ENCODE peak calls at places on chromosome 22, in nine cellular contexts. H, Y, P, N, C, S, R, X and L are unnamed samples.
A peak's percentile ranks its signal among the peaks of the same experiment; 100 is the strongest.

GRCh38 chr22:49688516-49689254 is 139.0 kb downstream of the BRD1 start:
- DNase-seq in H (no peak), C (no peak), S (no peak), P (peak; percentile 58), R (no peak), Y (no peak), N (no peak), X (no peak), L (no peak)

GRCh38 chr22:47173535-47174021 is 411.1 kb downstream of the TBC1D22A start:
- DNase-seq in S (no peak), N (peak; percentile 29), H (peak; percentile 5), C (no peak), Y (no peak), R (no peak), X (no peak), P (peak; percentile 63), L (no peak)

GRCh38 chr22:31350410-31350863 is 4.3 kb upstream of the PATZ1 start:
- DNase-seq in C (no peak), N (no peak), Y (no peak), X (no peak), S (peak; percentile 31), R (peak; percentile 57), P (no peak), H (no peak), L (peak; percentile 46)

GRCh38 chr22:29079218-29079901 is 6.5 kb downstream of the KREMEN1 start:
- DNase-seq in N (no peak), Y (no peak), P (no peak), R (peak; percentile 57), H (no peak), S (no peak), X (peak; percentile 37), C (no peak), L (peak; percentile 27)

GRCh38 chr22:41171996-41172395 is 33.1 kb upstream of the L3MBTL2 start:
- DNase-seq in Y (no peak), R (no peak), H (no peak), C (no peak), X (no peak), N (no peak), S (no peak), P (no peak), L (no peak)

GRCh38 chr22:28976588-28976987 is 85.0 kb downstream of the C22orf31 start:
- DNase-seq in Y (peak; percentile 42), X (peak; percentile 80), C (peak; percentile 36), P (no peak), N (no peak), R (no peak), S (peak; percentile 74), H (no peak), L (peak; percentile 58)

GRCh38 chr22:40026641-40027040 is 31.9 kb downstream of the FAM83F start:
- DNase-seq in R (no peak), H (no peak), S (no peak), N (no peak), P (no peak), C (no peak), Y (no peak), X (no peak), L (no peak)

GRCh38 chr22:40183029-40183581 is 5.4 kb downstream of the TNRC6B start:
- DNase-seq in C (no peak), X (peak; percentile 90), S (peak; percentile 89), N (no peak), P (no peak), R (no peak), Y (peak; percentile 70), H (no peak), L (peak; percentile 28)

GRCh38 chr22:17120711-17121234 is 387 bp downstream of the TMEM121B start:
- DNase-seq in P (no peak), X (no peak), S (no peak), H (no peak), R (peak; percentile 31), Y (no peak), N (peak; percentile 64), C (no peak), L (no peak)

GRCh38 chr22:32331918-32332725 is 25.5 kb upstream of the RFPL3 start:
- DNase-seq in Y (no peak), C (no peak), S (no peak), R (no peak), N (no peak), P (peak; percentile 65), X (no peak), H (no peak), L (no peak)

DNA sequence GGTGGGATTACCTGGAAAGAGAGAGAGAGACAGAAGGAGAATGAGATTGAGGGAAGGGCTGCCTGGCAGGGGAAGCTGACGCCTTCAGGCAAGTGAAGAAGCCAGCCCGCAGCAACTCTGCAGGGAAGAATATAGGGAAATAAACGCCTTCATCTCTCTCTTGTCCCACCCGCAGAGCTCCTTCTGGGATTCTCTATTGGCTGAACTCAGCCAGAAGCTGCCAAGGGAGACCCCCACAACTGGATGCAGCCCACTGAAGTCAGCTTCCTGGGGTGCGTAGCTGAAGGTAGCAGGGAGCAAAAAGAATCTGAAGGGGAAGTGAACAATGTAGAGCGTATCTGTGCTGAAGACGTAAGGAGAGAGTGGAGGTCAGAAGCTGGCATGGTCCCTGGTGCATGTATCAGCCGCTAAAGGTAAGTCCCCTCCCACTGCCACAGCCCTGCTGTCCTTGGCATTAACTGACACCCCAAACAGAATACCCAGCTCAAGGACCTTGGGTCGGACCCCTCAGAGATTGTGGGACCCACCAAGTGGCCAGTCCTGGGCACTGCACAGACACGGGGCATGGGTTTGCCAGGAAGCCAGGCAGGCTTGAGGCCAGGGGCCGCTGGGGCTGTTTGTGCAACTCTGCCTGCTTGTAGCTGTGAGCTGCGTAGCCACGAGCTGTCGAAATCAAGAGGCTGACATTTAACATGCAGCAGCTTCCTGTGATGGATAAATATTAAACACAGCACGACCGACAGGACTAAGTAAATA is 469.9 kb downstream of the MN1 start:
- DNase-seq in R (peak; percentile 45), Y (no peak), N (no peak), P (peak; percentile 67), H (no peak), X (peak; percentile 46), S (peak; percentile 84), C (no peak), L (peak; percentile 39)
- TF ChIP-seq CTCF in R (peak; percentile 43), Y (peak; percentile 59), N (peak; percentile 53), P (peak; percentile 68), H (no peak), X (peak; percentile 43), S (peak; percentile 69), C (peak; percentile 54), L (no peak)

GRCh38 chr22:20758688-20759087 is 15.2 kb upstream of the SERPIND1 start:
- DNase-seq in S (no peak), H (no peak), P (no peak), C (no peak), N (no peak), X (no peak), Y (no peak), R (no peak), L (peak; percentile 14)
- TF ChIP-seq CTCF in S (peak; percentile 3), H (no peak), P (no peak), C (no peak), N (no peak), X (no peak), Y (peak; percentile 20), R (no peak), L (no peak)

GRCh38 chr22:35024364-35024692 is 41.6 kb upstream of the ISX start:
- DNase-seq in N (no peak), S (no peak), X (no peak), Y (no peak), H (no peak), P (no peak), C (no peak), R (no peak), L (no peak)
- TF ChIP-seq CTCF in N (no peak), S (no peak), X (no peak), Y (peak; percentile 45), H (no peak), P (peak; percentile 35), C (no peak), R (peak; percentile 0), L (no peak)

GRCh38 chr22:19494001-19494560 is 14.4 kb downstream of the CDC45 start:
- DNase-seq in C (no peak), H (no peak), X (no peak), P (no peak), S (no peak), Y (no peak), R (no peak), N (no peak), L (no peak)

GRCh38 chr22:19492504-19493174 is 12.9 kb downstream of the CDC45 start:
- DNase-seq in Y (no peak), R (no peak), X (no peak), S (no peak), C (no peak), P (no peak), H (no peak), N (no peak), L (no peak)

GRCh38 chr22:19488285-19488684 is 8.6 kb downstream of the CDC45 start:
- DNase-seq in N (no peak), X (no peak), H (no peak), S (no peak), R (no peak), Y (no peak), C (no peak), P (no peak), L (no peak)

GRCh38 chr22:19488884-19489843 is 9.4 kb downstream of the CDC45 start:
- DNase-seq in X (peak; percentile 54), S (peak; percentile 47), C (no peak), P (no peak), H (no peak), R (no peak), N (no peak), Y (no peak), L (peak; percentile 28)

GRCh38 chr22:19490628-19491230 is 11.0 kb downstream of the CDC45 start:
- DNase-seq in P (no peak), Y (no peak), N (no peak), S (no peak), X (no peak), H (no peak), R (no peak), C (no peak), L (no peak)
- TF ChIP-seq CTCF in P (no peak), Y (no peak), N (no peak), S (no peak), X (no peak), H (no peak), R (no peak), C (no peak), L (no peak)

GRCh38 chr22:38971202-38971601 is 10.9 kb upstream of the APOBEC3B start:
- DNase-seq in P (no peak), X (no peak), R (no peak), S (no peak), N (no peak), Y (no peak), H (no peak), C (no peak), L (no peak)

GRCh38 chr22:38974170-38974825 is 7.8 kb upstream of the APOBEC3B start:
- DNase-seq in S (no peak), X (no peak), P (no peak), Y (no peak), R (no peak), N (no peak), C (no peak), H (no peak), L (no peak)

GRCh38 chr22:38970548-38970947 is 11.6 kb upstream of the APOBEC3B start:
- DNase-seq in N (no peak), C (no peak), S (no peak), X (no peak), P (no peak), Y (no peak), H (no peak), R (no peak), L (no peak)

GRCh38 chr22:38973289-38974169 is 8.6 kb upstream of the APOBEC3B start:
- DNase-seq in N (no peak), X (peak; percentile 31), Y (no peak), H (no peak), P (no peak), S (peak; percentile 19), C (no peak), R (peak; percentile 63), L (peak; percentile 51)

GRCh38 chr22:38974826-38975175 is 7.3 kb upstream of the APOBEC3B start:
- DNase-seq in N (no peak), R (no peak), S (no peak), Y (no peak), C (no peak), H (no peak), P (no peak), X (no peak), L (no peak)
- TF ChIP-seq CTCF in N (no peak), R (no peak), S (no peak), Y (no peak), C (no peak), H (no peak), P (no peak), X (no peak), L (no peak)